ENCODE peak calls at places on chromosome 1, in eight cellular contexts. I, H, Q, L, D, P, V and U are unnamed samples. For H3K9me3, the result is how much of the 10 kb centered on the place peaks cover.

GRCh38 chr1:199029401-199029800 is 390.6 kb downstream of the PTPRC start:
- DNase-seq in I (no peak), H (no peak), Q (no peak), L (no peak), D (no peak), P (no peak), V (no peak), U (no peak)

GRCh38 chr1:200367841-200368534 is 41.8 kb downstream of the ZNF281 start:
- DNase-seq in I (no peak), H (no peak), Q (no peak), L (no peak), D (no peak), P (no peak), V (no peak), U (no peak)

GRCh38 chr1:6162773-6163172 is 17.3 kb downstream of the CHD5 start:
- DNase-seq in I (no peak), H (no peak), Q (no peak), L (no peak), D (no peak), P (no peak), V (no peak), U (no peak)

GRCh38 chr1:151831605-151832004 is at the start of gene RORC:
- DNase-seq in I (peak), H (no peak), Q (no peak), L (no peak), D (peak), P (peak), V (peak), U (no peak)

GRCh38 chr1:212937034-212937433 is 13.3 kb upstream of the VASH2 start:
- DNase-seq in I (no peak), H (no peak), Q (no peak), L (no peak), D (no peak), P (no peak), V (no peak), U (no peak)

GRCh38 chr1:226938903-226939438 is 1.1 kb upstream of the COQ8A start:
- DNase-seq in I (no peak), H (peak), Q (no peak), L (no peak), D (no peak), P (no peak), V (no peak), U (no peak)

GRCh38 chr1:111463029-111463683 is 10.6 kb upstream of the C1orf162 start:
- DNase-seq in I (no peak), H (no peak), Q (no peak), L (no peak), D (no peak), P (no peak), V (no peak), U (peak)

GRCh38 chr1:105909811-105910210 is 1146.7 kb upstream of the PRMT6 start:
- DNase-seq in I (no peak), H (no peak), Q (no peak), L (no peak), D (no peak), P (no peak), V (no peak), U (no peak)

GRCh38 chr1:64228181-64228957 is 24.9 kb downstream of the UBE2U start:
- DNase-seq in I (no peak), H (no peak), Q (no peak), L (no peak), D (no peak), P (no peak), V (no peak), U (no peak)

GRCh38 chr1:58618303-58618702 is 41.3 kb upstream of the TACSTD2 start:
- DNase-seq in I (peak), H (peak), Q (peak), L (no peak), D (no peak), P (no peak), V (peak), U (peak)

GRCh38 chr1:58620259-58620658 is 43.2 kb upstream of the TACSTD2 start:
- DNase-seq in I (no peak), H (peak), Q (no peak), L (no peak), D (peak), P (no peak), V (peak), U (no peak)

GRCh38 chr1:58621375-58621774 is 44.3 kb upstream of the TACSTD2 start:
- DNase-seq in I (no peak), H (no peak), Q (no peak), L (no peak), D (no peak), P (no peak), V (no peak), U (no peak)

GRCh38 chr1:58620926-58621325 is 43.9 kb upstream of the TACSTD2 start:
- DNase-seq in I (no peak), H (peak), Q (no peak), L (no peak), D (no peak), P (no peak), V (no peak), U (no peak)

DNA sequence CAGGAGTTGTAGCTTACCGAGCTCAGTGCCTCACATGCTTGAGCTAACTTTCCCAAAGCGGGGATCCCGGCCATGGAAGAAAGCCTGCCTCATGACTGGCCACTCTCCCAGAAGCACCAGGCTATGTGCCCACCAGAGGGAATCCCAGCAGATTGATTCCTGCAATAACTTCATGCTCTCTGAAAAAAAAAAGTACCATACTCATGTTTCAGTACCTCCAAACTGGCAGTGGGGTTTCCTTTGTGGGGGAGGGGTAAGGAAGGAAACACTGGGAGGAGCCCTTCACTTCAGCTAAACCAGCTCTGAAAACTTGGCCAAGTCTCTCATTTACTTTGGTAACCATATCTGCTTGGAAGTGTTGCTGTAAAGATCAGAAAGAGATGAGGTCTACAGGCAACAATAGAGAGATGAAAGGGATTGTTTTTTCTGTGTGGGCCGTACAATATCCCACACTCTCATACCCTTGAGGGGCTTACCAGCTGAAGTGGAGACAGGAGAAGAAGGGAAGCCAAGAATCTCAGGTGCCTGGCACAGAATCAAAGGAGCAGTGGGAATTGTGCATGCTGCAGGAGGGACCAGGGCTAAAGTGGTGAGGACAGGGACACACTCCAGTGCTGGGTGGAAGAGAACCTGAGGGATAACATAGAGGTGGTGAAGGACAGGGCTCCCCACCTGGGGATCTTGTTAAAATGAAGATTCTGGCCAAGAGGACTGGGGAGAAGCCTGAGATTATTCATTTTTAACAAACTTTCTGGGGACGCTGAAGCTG is 42.4 kb upstream of the TACSTD2 start:
- DNase-seq in I (no peak), H (peak), Q (no peak), L (no peak), D (no peak), P (no peak), V (no peak), U (no peak)
- H3K4me3 ChIP-seq in I (no peak), H (peak), Q (no peak), L (no peak), D (no peak), P (no peak), V (no peak), U (no peak)

GRCh38 chr1:165876121-165876520 is 48.7 kb downstream of the UCK2 start:
- DNase-seq in I (no peak), H (no peak), Q (no peak), L (no peak), D (no peak), P (no peak), V (no peak), U (no peak)

GRCh38 chr1:165875171-165875570 is 47.8 kb downstream of the UCK2 start:
- DNase-seq in I (no peak), H (no peak), Q (no peak), L (no peak), D (no peak), P (no peak), V (no peak), U (no peak)

GRCh38 chr1:165877411-165877810 is 50.0 kb downstream of the UCK2 start:
- DNase-seq in I (no peak), H (no peak), Q (no peak), L (no peak), D (no peak), P (no peak), V (no peak), U (no peak)

GRCh38 chr1:165874643-165875042 is 47.2 kb downstream of the UCK2 start:
- DNase-seq in I (no peak), H (no peak), Q (no peak), L (no peak), D (no peak), P (no peak), V (no peak), U (no peak)

GRCh38 chr1:165875604-165876003 is 48.2 kb downstream of the UCK2 start:
- DNase-seq in I (no peak), H (no peak), Q (no peak), L (no peak), D (no peak), P (no peak), V (no peak), U (no peak)
- H3K9me3 ChIP-seq in I (under half), H (under half), Q (under half), L (under half), D (under half), P (under half), V (under half), U (under half)

GRCh38 chr1:153882296-153882912 is 40.4 kb downstream of the GATAD2B start:
- DNase-seq in I (no peak), H (no peak), Q (no peak), L (no peak), D (no peak), P (no peak), V (no peak), U (no peak)
- H3K27ac ChIP-seq in I (no peak), H (no peak), Q (no peak), L (no peak), D (no peak), P (no peak), V (no peak), U (peak)

GRCh38 chr1:216721878-216722277 is 1.4 kb downstream of the ESRRG start:
- DNase-seq in I (no peak), H (no peak), Q (no peak), L (no peak), D (no peak), P (no peak), V (no peak), U (no peak)
- H3K4me3 ChIP-seq in I (peak), H (no peak), Q (no peak), L (no peak), D (no peak), P (peak), V (no peak), U (no peak)

DNA sequence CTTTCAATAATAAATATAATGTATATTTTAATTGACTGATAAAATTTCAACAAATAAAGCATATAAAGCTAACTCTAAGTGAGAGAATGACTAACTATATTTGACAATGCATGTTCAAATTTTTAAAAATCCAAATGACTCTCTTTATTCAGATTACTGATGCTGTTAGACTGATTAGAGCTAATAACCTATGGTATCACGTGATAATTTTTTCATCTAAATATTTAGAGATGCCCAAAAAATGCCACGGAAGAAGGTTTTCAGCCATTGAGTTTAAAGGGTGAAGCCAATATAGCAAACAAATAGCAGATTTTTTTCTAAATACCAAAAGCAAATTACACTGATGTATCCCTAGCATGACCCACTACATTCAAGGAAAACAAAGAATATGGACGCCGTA is 61.1 kb upstream of the OR10J4 start:
- DNase-seq in I (no peak), H (no peak), Q (no peak), L (no peak), D (no peak), P (no peak), V (no peak), U (no peak)
- H3K9me3 ChIP-seq in I (under half), H (under half), Q (under half), L (under half), D (under half), P (under half), V (under half), U (under half)